ENCODE peak calls at places on chromosomes 4 and X, in six cellular contexts. M is GM12878, X is K562, C is A549, B is endothelial cell of umbilical vein, Z is HepG2. L is an unnamed sample.

GRCh38 chr4:131635191-131635590 is 1513.9 kb upstream of the PCDH10 start:
- DNase-seq in C (peak; percentile 1), B (no peak), X (no peak), Z (no peak), M (no peak), L (no peak)

GRCh38 chrX:147522986-147523385 is 388.7 kb upstream of the FMR1 start:
- DNase-seq in Z (no peak), X (no peak), B (no peak), M (no peak), C (no peak), L (no peak)

GRCh38 chr4:152696764-152697250 is 17.0 kb upstream of the TMEM154 start:
- DNase-seq in X (no peak), B (no peak), M (peak; percentile 98), C (no peak), Z (peak; percentile 63), L (no peak)

GRCh38 chrX:136759968-136760367 is 20.8 kb downstream of the ARHGEF6 start:
- DNase-seq in C (no peak), X (peak; percentile 15), Z (no peak), M (peak; percentile 28), B (peak; percentile 6), L (peak; percentile 75)

GRCh38 chr4:150619032-150619431 is 37.1 kb downstream of the MAB21L2 start:
- DNase-seq in Z (no peak), B (no peak), M (no peak), C (no peak), X (no peak), L (no peak)

GRCh38 chr4:103778221-103778620 is 58.4 kb upstream of the TACR3 start:
- DNase-seq in X (no peak), M (no peak), B (no peak), C (no peak), Z (no peak), L (no peak)

GRCh38 chr4:32337403-32337802 is 1617.2 kb downstream of the PCDH7 start:
- DNase-seq in B (no peak), C (no peak), Z (no peak), M (no peak), X (no peak), L (no peak)

GRCh38 chrX:48676106-48676892 is 7.3 kb upstream of the WAS start:
- DNase-seq in C (peak; percentile 92), Z (peak; percentile 84), M (peak; percentile 61), B (peak; percentile 91), X (peak; percentile 94), L (peak; percentile 93)

GRCh38 chr4:54228064-54228527 is 997 bp upstream of the PDGFRA start:
- DNase-seq in B (no peak), C (peak; percentile 55), X (peak; percentile 32), M (no peak), Z (peak; percentile 5), L (peak; percentile 40)

GRCh38 chrX:103157511-103158316 is 57.2 kb upstream of the BEX4 start:
- DNase-seq in M (no peak), B (peak; percentile 58), C (peak; percentile 23), Z (peak; percentile 6), X (peak; percentile 60), L (peak; percentile 72)

GRCh38 chrX:1392376-1393130 is 640 bp upstream of the SLC25A6 start:
- DNase-seq in B (no peak), Z (no peak), C (peak; percentile 83), M (no peak), X (peak; percentile 75), L (peak; percentile 66)

GRCh38 chrX:47637546-47638195 is 7.9 kb upstream of the CFP start:
- DNase-seq in M (no peak), X (no peak), B (peak; percentile 86), Z (no peak), C (no peak), L (no peak)

GRCh38 chr4:6468376-6468775 is 4.0 kb downstream of the PPP2R2C start:
- DNase-seq in Z (no peak), X (no peak), C (no peak), B (no peak), M (no peak), L (no peak)

GRCh38 chr4:15793506-15794363 is 15.6 kb downstream of the CD38 start:
- DNase-seq in B (no peak), M (no peak), Z (no peak), X (no peak), C (no peak), L (no peak)
- TF ChIP-seq MAX in B (no peak), M (no peak), Z (no peak), X (no peak), C (no peak), L (no peak)

DNA sequence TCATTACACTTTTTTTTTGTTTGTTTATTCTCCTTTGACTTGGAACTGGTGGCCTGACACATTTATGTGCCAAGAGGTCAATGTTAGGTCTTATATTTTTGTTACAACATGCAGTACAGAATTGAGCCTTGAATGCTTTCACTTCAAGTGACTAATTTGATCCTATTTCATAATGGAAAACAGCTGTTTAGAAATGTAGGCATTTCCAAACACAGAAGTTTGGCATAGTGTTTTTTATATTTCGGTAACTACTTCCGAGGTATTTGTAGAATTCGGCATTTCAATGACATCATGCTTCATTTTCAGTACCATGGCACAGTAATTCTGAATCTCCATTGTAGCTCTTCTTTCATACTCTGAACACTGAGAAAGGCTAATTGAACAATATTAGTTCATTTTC is 11.5 kb downstream of the FAM120C start:
- DNase-seq in Z (no peak), C (no peak), B (no peak), X (no peak), M (no peak), L (no peak)
- TF ChIP-seq MYC in Z (no peak), C (no peak), B (no peak), X (no peak), M (no peak), L (no peak)

DNA sequence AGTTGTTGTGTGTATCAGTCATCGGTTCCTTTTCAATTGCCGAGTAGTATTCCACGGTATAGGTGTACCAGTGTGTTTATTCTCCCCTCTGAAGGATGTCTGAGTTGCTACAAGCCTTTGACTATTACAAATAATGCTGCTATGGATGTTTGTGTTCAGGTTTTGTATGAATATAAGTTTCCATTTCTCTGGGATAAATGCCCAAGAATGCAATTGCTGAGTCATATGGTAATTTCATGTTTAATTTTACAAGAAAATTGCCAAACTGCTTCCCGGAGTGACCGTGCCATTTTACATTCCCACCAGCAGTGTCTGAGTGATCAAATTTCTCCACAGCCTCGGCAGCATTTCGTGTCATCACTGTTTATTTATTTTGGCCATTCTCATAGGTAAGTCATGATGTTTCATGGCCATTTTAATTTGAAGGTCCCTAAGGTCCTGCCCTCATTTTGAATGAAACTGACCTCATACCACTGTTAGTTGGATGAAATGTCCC is 73.9 kb downstream of the IRF2 start:
- DNase-seq in M (no peak), B (peak; percentile 90), C (peak; percentile 58), X (no peak), Z (no peak), L (no peak)
- TF ChIP-seq CTCF in M (no peak), B (no peak), C (no peak), X (no peak), Z (no peak), L (no peak)

DNA sequence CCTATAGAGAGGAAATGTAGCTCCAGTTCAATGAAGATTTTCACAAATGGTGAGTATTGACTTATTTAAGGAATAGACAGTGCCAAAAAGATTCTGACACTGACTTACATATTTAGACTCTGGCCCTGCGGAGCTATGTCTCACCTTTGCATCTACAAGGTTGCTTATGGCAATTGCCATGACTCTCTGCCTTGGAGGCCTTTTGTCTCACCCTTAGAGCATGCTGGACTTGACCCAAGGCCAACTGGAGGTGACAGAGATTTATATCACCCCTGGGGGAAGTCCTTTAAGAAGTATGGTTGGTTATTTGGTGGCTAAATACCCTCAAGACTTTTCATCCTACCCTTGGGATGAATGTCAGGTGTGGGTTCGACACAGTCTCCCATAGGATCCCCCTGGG is 4.5 kb upstream of the ETDC start:
- DNase-seq in Z (no peak), M (no peak), B (no peak), X (no peak), C (no peak), L (no peak)
- TF ChIP-seq MAX in Z (no peak), M (no peak), B (no peak), X (no peak), C (no peak), L (no peak)

GRCh38 chr4:184251680-184252000 is 34.0 kb upstream of the ENPP6 start:
- DNase-seq in Z (no peak), M (no peak), B (no peak), C (no peak), X (no peak), L (no peak)

GRCh38 chr4:184248216-184248615 is 30.5 kb upstream of the ENPP6 start:
- DNase-seq in Z (no peak), M (no peak), X (no peak), C (no peak), B (no peak), L (no peak)

GRCh38 chr4:184253072-184253420 is 35.4 kb upstream of the ENPP6 start:
- DNase-seq in C (no peak), M (no peak), B (no peak), X (no peak), Z (no peak), L (no peak)

GRCh38 chr4:184252136-184253071 is 34.7 kb upstream of the ENPP6 start:
- DNase-seq in B (no peak), Z (no peak), C (no peak), X (no peak), M (no peak), L (no peak)

DNA sequence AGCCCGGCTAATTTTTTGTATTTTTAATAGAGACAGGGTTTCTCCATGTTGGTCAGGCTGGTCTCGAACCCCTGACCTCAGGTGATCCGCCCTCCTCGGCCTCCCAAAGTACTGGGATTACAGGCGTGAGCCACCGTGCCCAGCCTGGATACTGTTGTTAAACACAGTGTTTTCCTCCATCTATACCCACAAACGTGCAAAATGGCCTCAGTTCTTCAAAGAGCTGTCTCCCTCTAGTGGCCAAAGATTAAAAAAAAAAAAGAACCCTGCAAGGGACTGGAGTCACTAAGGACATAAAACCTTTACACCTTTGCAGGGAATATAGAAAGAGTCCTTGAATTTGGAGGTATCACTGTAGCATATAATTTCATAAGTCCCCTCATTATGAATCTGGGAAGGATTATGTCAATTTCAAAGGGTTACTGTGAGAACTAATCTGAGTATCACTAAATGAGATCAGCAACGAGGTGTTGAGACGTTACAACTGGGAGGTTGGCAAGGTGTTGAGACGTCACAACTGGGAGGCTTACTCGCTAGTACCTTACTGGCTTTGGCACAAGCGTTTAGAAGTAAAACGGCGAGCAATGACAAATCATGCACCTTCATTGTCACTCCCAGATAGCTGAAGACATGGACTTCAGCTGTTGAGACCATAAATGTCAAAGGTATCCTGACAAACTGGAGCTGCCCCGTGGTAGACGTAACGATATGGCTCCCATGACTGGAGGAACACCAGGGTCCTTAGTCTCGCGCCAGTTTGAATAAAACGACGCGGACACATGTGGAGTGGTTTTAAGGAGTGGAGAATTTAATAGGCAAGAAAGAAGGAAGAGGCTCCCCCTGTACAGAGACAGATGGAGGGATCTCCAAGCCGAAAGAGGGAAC is 33.4 kb upstream of the ENPP6 start:
- DNase-seq in X (peak; percentile 69), Z (peak; percentile 71), B (peak; percentile 49), C (peak; percentile 58), M (no peak), L (peak; percentile 76)
- TF ChIP-seq MYC in X (no peak), Z (no peak), B (no peak), C (no peak), M (no peak), L (no peak)

GRCh38 chr4:164800786-164801185 is 46.9 kb downstream of the SMIM31 start:
- DNase-seq in B (no peak), C (no peak), M (no peak), Z (no peak), X (no peak), L (no peak)
- TF ChIP-seq CTCF in B (no peak), C (no peak), M (no peak), Z (no peak), X (no peak), L (no peak)

L was measured in NB4.